ENCODE peak calls at places on chromosomes 5 and 9, in five cellular contexts. One of them, this sample, is unnamed.

GRCh38 chr5:135458356-135458755 is 6.2 kb upstream of the TIFAB start:
- DNase-seq in GM12892: no peak
- DNase-seq in islet precursor cell: no peak
- DNase-seq in mesenteric fat pad: no peak
- DNase-seq in endothelial cell: no peak
- DNase-seq in this sample: no peak

GRCh38 chr9:119801311-119801710 is 432.1 kb upstream of the BRINP1 start:
- DNase-seq in GM12892: no peak
- DNase-seq in islet precursor cell: no peak
- DNase-seq in mesenteric fat pad: no peak
- DNase-seq in endothelial cell: no peak
- DNase-seq in this sample: no peak

GRCh38 chr5:14818931-14819790 is 52.4 kb downstream of the ANKH start:
- DNase-seq in GM12892: no peak
- DNase-seq in islet precursor cell: no peak
- DNase-seq in mesenteric fat pad: no peak
- DNase-seq in endothelial cell: no peak
- DNase-seq in this sample: no peak

GRCh38 chr9:79800578-79800977 is 228.8 kb downstream of the TLE4 start:
- DNase-seq in GM12892: no peak
- DNase-seq in islet precursor cell: no peak
- DNase-seq in mesenteric fat pad: no peak
- DNase-seq in endothelial cell: no peak
- DNase-seq in this sample: no peak

GRCh38 chr9:128921881-128922763 is 1.3 kb downstream of the PHYHD1 start:
- DNase-seq in GM12892: no peak
- DNase-seq in islet precursor cell: peak
- DNase-seq in mesenteric fat pad: no peak
- DNase-seq in endothelial cell: peak
- DNase-seq in this sample: no peak

GRCh38 chr5:12854386-12854785 is 950.1 kb upstream of the CTNND2 start:
- DNase-seq in GM12892: no peak
- DNase-seq in islet precursor cell: no peak
- DNase-seq in mesenteric fat pad: no peak
- DNase-seq in endothelial cell: no peak
- DNase-seq in this sample: no peak

GRCh38 chr5:168288349-168289245 is 2.8 kb upstream of the WWC1 start:
- DNase-seq in GM12892: no peak
- DNase-seq in islet precursor cell: peak
- DNase-seq in mesenteric fat pad: no peak
- DNase-seq in endothelial cell: no peak
- DNase-seq in this sample: no peak

GRCh38 chr5:177967221-177967887 is 28.7 kb downstream of the PROP1 start:
- DNase-seq in GM12892: no peak
- DNase-seq in islet precursor cell: no peak
- DNase-seq in mesenteric fat pad: no peak
- DNase-seq in endothelial cell: no peak
- DNase-seq in this sample: no peak

GRCh38 chr9:96135071-96135825 is 166.7 kb downstream of the HSD17B3 start:
- DNase-seq in GM12892: no peak
- DNase-seq in islet precursor cell: no peak
- DNase-seq in mesenteric fat pad: no peak
- DNase-seq in endothelial cell: no peak
- DNase-seq in this sample: no peak

GRCh38 chr5:56479701-56480304 is 246.7 kb upstream of the ANKRD55 start:
- DNase-seq in GM12892: no peak
- DNase-seq in islet precursor cell: no peak
- DNase-seq in mesenteric fat pad: no peak
- DNase-seq in endothelial cell: no peak
- DNase-seq in this sample: no peak

This sample was measured in coronary artery.